ENCODE peak calls at places on chromosomes 16 and 17, in eight cellular contexts. One of them, this sample, is unnamed.

GRCh38 chr17:64128787-64129514 is 993 bp downstream of the ERN1 start:
- DNase-seq in stimulated activated CD4-positive, alpha-beta T cell treated with anti-CD3 and anti-CD28 coated beads, Interleukin-15, amount 100 ng/mL, for 1 hour: no peak
- DNase-seq in NCI-H526: peak; percentile 10
- DNase-seq in heart left ventricle: peak; percentile 43
- DNase-seq in AG04450: no peak
- DNase-seq in activated T-cell treated with anti-CD3 and anti-CD28 coated beads, Interleukin-2, amount 50 U/mL, for 4 hours: no peak
- DNase-seq in RWPE1: peak; percentile 37
- DNase-seq in lower leg skin: peak; percentile 91
- DNase-seq in this sample: no peak

GRCh38 chr16:50195276-50195675 is 42.2 kb downstream of the TENT4B start:
- DNase-seq in heart left ventricle: no peak
- DNase-seq in lower leg skin: no peak
- DNase-seq in NCI-H526: no peak
- DNase-seq in RWPE1: peak; percentile 67
- DNase-seq in AG04450: no peak
- DNase-seq in stimulated activated CD4-positive, alpha-beta T cell treated with anti-CD3 and anti-CD28 coated beads, Interleukin-15, amount 100 ng/mL, for 1 hour: no peak
- DNase-seq in activated T-cell treated with anti-CD3 and anti-CD28 coated beads, Interleukin-2, amount 50 U/mL, for 4 hours: no peak
- DNase-seq in this sample: no peak

GRCh38 chr17:11097121-11097520 is 143.9 kb upstream of the SHISA6 start:
- DNase-seq in RWPE1: no peak
- DNase-seq in AG04450: no peak
- DNase-seq in NCI-H526: no peak
- DNase-seq in stimulated activated CD4-positive, alpha-beta T cell treated with anti-CD3 and anti-CD28 coated beads, Interleukin-15, amount 100 ng/mL, for 1 hour: no peak
- DNase-seq in lower leg skin: no peak
- DNase-seq in heart left ventricle: no peak
- DNase-seq in activated T-cell treated with anti-CD3 and anti-CD28 coated beads, Interleukin-2, amount 50 U/mL, for 4 hours: no peak
- DNase-seq in this sample: no peak

GRCh38 chr16:19879241-19879792 is 5.3 kb downstream of the GPRC5B start:
- DNase-seq in AG04450: peak; percentile 11
- DNase-seq in NCI-H526: peak; percentile 61
- DNase-seq in heart left ventricle: peak; percentile 75
- DNase-seq in activated T-cell treated with anti-CD3 and anti-CD28 coated beads, Interleukin-2, amount 50 U/mL, for 4 hours: no peak
- DNase-seq in lower leg skin: no peak
- DNase-seq in stimulated activated CD4-positive, alpha-beta T cell treated with anti-CD3 and anti-CD28 coated beads, Interleukin-15, amount 100 ng/mL, for 1 hour: no peak
- DNase-seq in RWPE1: peak; percentile 26
- DNase-seq in this sample: no peak

GRCh38 chr16:73996624-73997339 is 299.8 kb upstream of the PSMD7 start:
- DNase-seq in heart left ventricle: no peak
- DNase-seq in stimulated activated CD4-positive, alpha-beta T cell treated with anti-CD3 and anti-CD28 coated beads, Interleukin-15, amount 100 ng/mL, for 1 hour: no peak
- DNase-seq in NCI-H526: no peak
- DNase-seq in RWPE1: no peak
- DNase-seq in activated T-cell treated with anti-CD3 and anti-CD28 coated beads, Interleukin-2, amount 50 U/mL, for 4 hours: no peak
- DNase-seq in AG04450: no peak
- DNase-seq in lower leg skin: no peak
- DNase-seq in this sample: no peak

GRCh38 chr16:19589771-19590302 is 34.3 kb downstream of the VPS35L start:
- DNase-seq in RWPE1: no peak
- DNase-seq in activated T-cell treated with anti-CD3 and anti-CD28 coated beads, Interleukin-2, amount 50 U/mL, for 4 hours: no peak
- DNase-seq in lower leg skin: no peak
- DNase-seq in NCI-H526: no peak
- DNase-seq in heart left ventricle: no peak
- DNase-seq in stimulated activated CD4-positive, alpha-beta T cell treated with anti-CD3 and anti-CD28 coated beads, Interleukin-15, amount 100 ng/mL, for 1 hour: no peak
- DNase-seq in AG04450: peak; percentile 71
- DNase-seq in this sample: peak; percentile 84

GRCh38 chr16:85306071-85306792 is 194.0 kb upstream of the CIBAR2 start:
- DNase-seq in activated T-cell treated with anti-CD3 and anti-CD28 coated beads, Interleukin-2, amount 50 U/mL, for 4 hours: peak; percentile 68
- DNase-seq in heart left ventricle: peak; percentile 91
- DNase-seq in AG04450: peak; percentile 32
- DNase-seq in stimulated activated CD4-positive, alpha-beta T cell treated with anti-CD3 and anti-CD28 coated beads, Interleukin-15, amount 100 ng/mL, for 1 hour: peak; percentile 62
- DNase-seq in lower leg skin: peak; percentile 97
- DNase-seq in NCI-H526: no peak
- DNase-seq in RWPE1: peak; percentile 80
- DNase-seq in this sample: peak; percentile 50

GRCh38 chr17:17683710-17684365 is 2.6 kb downstream of the RAI1 start:
- DNase-seq in stimulated activated CD4-positive, alpha-beta T cell treated with anti-CD3 and anti-CD28 coated beads, Interleukin-15, amount 100 ng/mL, for 1 hour: no peak
- DNase-seq in heart left ventricle: no peak
- DNase-seq in lower leg skin: no peak
- DNase-seq in AG04450: no peak
- DNase-seq in NCI-H526: no peak
- DNase-seq in activated T-cell treated with anti-CD3 and anti-CD28 coated beads, Interleukin-2, amount 50 U/mL, for 4 hours: no peak
- DNase-seq in RWPE1: no peak
- DNase-seq in this sample: no peak

GRCh38 chr17:29847527-29847931 is 82.5 kb downstream of the SSH2 start:
- DNase-seq in activated T-cell treated with anti-CD3 and anti-CD28 coated beads, Interleukin-2, amount 50 U/mL, for 4 hours: no peak
- DNase-seq in lower leg skin: no peak
- DNase-seq in AG04450: no peak
- DNase-seq in heart left ventricle: no peak
- DNase-seq in stimulated activated CD4-positive, alpha-beta T cell treated with anti-CD3 and anti-CD28 coated beads, Interleukin-15, amount 100 ng/mL, for 1 hour: no peak
- DNase-seq in RWPE1: no peak
- DNase-seq in NCI-H526: no peak
- DNase-seq in this sample: no peak

GRCh38 chr17:69928586-69928985 is 146.4 kb upstream of the KCNJ16 start:
- DNase-seq in activated T-cell treated with anti-CD3 and anti-CD28 coated beads, Interleukin-2, amount 50 U/mL, for 4 hours: no peak
- DNase-seq in stimulated activated CD4-positive, alpha-beta T cell treated with anti-CD3 and anti-CD28 coated beads, Interleukin-15, amount 100 ng/mL, for 1 hour: no peak
- DNase-seq in heart left ventricle: no peak
- DNase-seq in lower leg skin: no peak
- DNase-seq in AG04450: no peak
- DNase-seq in NCI-H526: no peak
- DNase-seq in RWPE1: no peak
- DNase-seq in this sample: peak; percentile 27

GRCh38 chr16:66298006-66298405 is 68.5 kb upstream of the CDH5 start:
- DNase-seq in RWPE1: no peak
- DNase-seq in AG04450: no peak
- DNase-seq in NCI-H526: no peak
- DNase-seq in heart left ventricle: no peak
- DNase-seq in lower leg skin: peak; percentile 37
- DNase-seq in stimulated activated CD4-positive, alpha-beta T cell treated with anti-CD3 and anti-CD28 coated beads, Interleukin-15, amount 100 ng/mL, for 1 hour: no peak
- DNase-seq in activated T-cell treated with anti-CD3 and anti-CD28 coated beads, Interleukin-2, amount 50 U/mL, for 4 hours: no peak
- DNase-seq in this sample: no peak

GRCh38 chr16:16907089-16907488 is 528.1 kb downstream of the NPIPA7 start:
- DNase-seq in RWPE1: no peak
- DNase-seq in stimulated activated CD4-positive, alpha-beta T cell treated with anti-CD3 and anti-CD28 coated beads, Interleukin-15, amount 100 ng/mL, for 1 hour: no peak
- DNase-seq in AG04450: no peak
- DNase-seq in NCI-H526: no peak
- DNase-seq in heart left ventricle: no peak
- DNase-seq in activated T-cell treated with anti-CD3 and anti-CD28 coated beads, Interleukin-2, amount 50 U/mL, for 4 hours: no peak
- DNase-seq in lower leg skin: no peak
- DNase-seq in this sample: no peak

GRCh38 chr17:75908201-75908600 is 3.5 kb upstream of the MRPL38 start:
- DNase-seq in AG04450: no peak
- DNase-seq in heart left ventricle: peak; percentile 88
- DNase-seq in NCI-H526: no peak
- DNase-seq in lower leg skin: no peak
- DNase-seq in stimulated activated CD4-positive, alpha-beta T cell treated with anti-CD3 and anti-CD28 coated beads, Interleukin-15, amount 100 ng/mL, for 1 hour: no peak
- DNase-seq in RWPE1: no peak
- DNase-seq in activated T-cell treated with anti-CD3 and anti-CD28 coated beads, Interleukin-2, amount 50 U/mL, for 4 hours: no peak
- DNase-seq in this sample: no peak

GRCh38 chr17:80981062-80981902 is 10.4 kb upstream of the CHMP6 start:
- DNase-seq in RWPE1: no peak
- DNase-seq in heart left ventricle: no peak
- DNase-seq in NCI-H526: no peak
- DNase-seq in lower leg skin: no peak
- DNase-seq in AG04450: no peak
- DNase-seq in stimulated activated CD4-positive, alpha-beta T cell treated with anti-CD3 and anti-CD28 coated beads, Interleukin-15, amount 100 ng/mL, for 1 hour: peak; percentile 42
- DNase-seq in activated T-cell treated with anti-CD3 and anti-CD28 coated beads, Interleukin-2, amount 50 U/mL, for 4 hours: peak; percentile 32
- DNase-seq in this sample: no peak

GRCh38 chr17:39600469-39601009 is 7.2 kb downstream of the NEUROD2 start:
- DNase-seq in AG04450: no peak
- DNase-seq in heart left ventricle: no peak
- DNase-seq in stimulated activated CD4-positive, alpha-beta T cell treated with anti-CD3 and anti-CD28 coated beads, Interleukin-15, amount 100 ng/mL, for 1 hour: no peak
- DNase-seq in RWPE1: no peak
- DNase-seq in NCI-H526: no peak
- DNase-seq in activated T-cell treated with anti-CD3 and anti-CD28 coated beads, Interleukin-2, amount 50 U/mL, for 4 hours: no peak
- DNase-seq in lower leg skin: no peak
- DNase-seq in this sample: no peak

GRCh38 chr16:12390074-12390473 is 413.5 kb downstream of the SNX29 start:
- DNase-seq in NCI-H526: no peak
- DNase-seq in activated T-cell treated with anti-CD3 and anti-CD28 coated beads, Interleukin-2, amount 50 U/mL, for 4 hours: no peak
- DNase-seq in RWPE1: no peak
- DNase-seq in lower leg skin: no peak
- DNase-seq in AG04450: peak; percentile 18
- DNase-seq in heart left ventricle: no peak
- DNase-seq in stimulated activated CD4-positive, alpha-beta T cell treated with anti-CD3 and anti-CD28 coated beads, Interleukin-15, amount 100 ng/mL, for 1 hour: no peak
- DNase-seq in this sample: no peak

GRCh38 chr17:1002771-1003555 is 6.0 kb downstream of the TIMM22 start:
- DNase-seq in heart left ventricle: peak; percentile 70
- DNase-seq in AG04450: peak; percentile 75
- DNase-seq in stimulated activated CD4-positive, alpha-beta T cell treated with anti-CD3 and anti-CD28 coated beads, Interleukin-15, amount 100 ng/mL, for 1 hour: no peak
- DNase-seq in lower leg skin: no peak
- DNase-seq in activated T-cell treated with anti-CD3 and anti-CD28 coated beads, Interleukin-2, amount 50 U/mL, for 4 hours: no peak
- DNase-seq in NCI-H526: no peak
- DNase-seq in RWPE1: no peak
- DNase-seq in this sample: no peak

GRCh38 chr17:73478768-73479424 is 165.3 kb downstream of the SDK2 start:
- DNase-seq in heart left ventricle: no peak
- DNase-seq in lower leg skin: no peak
- DNase-seq in stimulated activated CD4-positive, alpha-beta T cell treated with anti-CD3 and anti-CD28 coated beads, Interleukin-15, amount 100 ng/mL, for 1 hour: no peak
- DNase-seq in AG04450: no peak
- DNase-seq in RWPE1: no peak
- DNase-seq in activated T-cell treated with anti-CD3 and anti-CD28 coated beads, Interleukin-2, amount 50 U/mL, for 4 hours: no peak
- DNase-seq in NCI-H526: no peak
- DNase-seq in this sample: no peak

GRCh38 chr17:75812096-75813001 is 27.7 kb downstream of the UNK start:
- DNase-seq in stimulated activated CD4-positive, alpha-beta T cell treated with anti-CD3 and anti-CD28 coated beads, Interleukin-15, amount 100 ng/mL, for 1 hour: no peak
- DNase-seq in RWPE1: no peak
- DNase-seq in lower leg skin: no peak
- DNase-seq in AG04450: no peak
- DNase-seq in NCI-H526: no peak
- DNase-seq in activated T-cell treated with anti-CD3 and anti-CD28 coated beads, Interleukin-2, amount 50 U/mL, for 4 hours: no peak
- DNase-seq in heart left ventricle: no peak
- DNase-seq in this sample: no peak

GRCh38 chr17:36665417-36665816 is 64.0 kb downstream of the MRM1 start:
- DNase-seq in NCI-H526: no peak
- DNase-seq in lower leg skin: no peak
- DNase-seq in heart left ventricle: no peak
- DNase-seq in AG04450: no peak
- DNase-seq in RWPE1: peak; percentile 65
- DNase-seq in stimulated activated CD4-positive, alpha-beta T cell treated with anti-CD3 and anti-CD28 coated beads, Interleukin-15, amount 100 ng/mL, for 1 hour: no peak
- DNase-seq in activated T-cell treated with anti-CD3 and anti-CD28 coated beads, Interleukin-2, amount 50 U/mL, for 4 hours: no peak
- DNase-seq in this sample: no peak

GRCh38 chr16:17301593-17302135 is 169.1 kb downstream of the XYLT1 start:
- DNase-seq in activated T-cell treated with anti-CD3 and anti-CD28 coated beads, Interleukin-2, amount 50 U/mL, for 4 hours: no peak
- DNase-seq in heart left ventricle: no peak
- DNase-seq in RWPE1: no peak
- DNase-seq in stimulated activated CD4-positive, alpha-beta T cell treated with anti-CD3 and anti-CD28 coated beads, Interleukin-15, amount 100 ng/mL, for 1 hour: no peak
- DNase-seq in lower leg skin: no peak
- DNase-seq in AG04450: no peak
- DNase-seq in NCI-H526: no peak
- DNase-seq in this sample: no peak

GRCh38 chr16:55559933-55560516 is 6.5 kb upstream of the CAPNS2 start:
- DNase-seq in NCI-H526: no peak
- DNase-seq in RWPE1: no peak
- DNase-seq in stimulated activated CD4-positive, alpha-beta T cell treated with anti-CD3 and anti-CD28 coated beads, Interleukin-15, amount 100 ng/mL, for 1 hour: no peak
- DNase-seq in activated T-cell treated with anti-CD3 and anti-CD28 coated beads, Interleukin-2, amount 50 U/mL, for 4 hours: no peak
- DNase-seq in heart left ventricle: no peak
- DNase-seq in lower leg skin: no peak
- DNase-seq in AG04450: no peak
- DNase-seq in this sample: no peak

GRCh38 chr17:65176646-65177409 is 39.7 kb downstream of the RGS9 start:
- DNase-seq in heart left ventricle: no peak
- DNase-seq in stimulated activated CD4-positive, alpha-beta T cell treated with anti-CD3 and anti-CD28 coated beads, Interleukin-15, amount 100 ng/mL, for 1 hour: no peak
- DNase-seq in RWPE1: no peak
- DNase-seq in AG04450: no peak
- DNase-seq in activated T-cell treated with anti-CD3 and anti-CD28 coated beads, Interleukin-2, amount 50 U/mL, for 4 hours: no peak
- DNase-seq in lower leg skin: no peak
- DNase-seq in NCI-H526: no peak
- DNase-seq in this sample: no peak

GRCh38 chr16:67163164-67163902 is 1.2 kb upstream of the HSF4 start:
- DNase-seq in AG04450: no peak
- DNase-seq in activated T-cell treated with anti-CD3 and anti-CD28 coated beads, Interleukin-2, amount 50 U/mL, for 4 hours: no peak
- DNase-seq in RWPE1: no peak
- DNase-seq in NCI-H526: peak; percentile 65
- DNase-seq in heart left ventricle: peak; percentile 78
- DNase-seq in lower leg skin: peak; percentile 90
- DNase-seq in stimulated activated CD4-positive, alpha-beta T cell treated with anti-CD3 and anti-CD28 coated beads, Interleukin-15, amount 100 ng/mL, for 1 hour: no peak
- DNase-seq in this sample: no peak

GRCh38 chr17:77492446-77493237 is 351.9 kb downstream of the SEC14L1 start:
- DNase-seq in AG04450: no peak
- DNase-seq in heart left ventricle: peak; percentile 25
- DNase-seq in lower leg skin: peak; percentile 82
- DNase-seq in activated T-cell treated with anti-CD3 and anti-CD28 coated beads, Interleukin-2, amount 50 U/mL, for 4 hours: no peak
- DNase-seq in NCI-H526: no peak
- DNase-seq in RWPE1: no peak
- DNase-seq in stimulated activated CD4-positive, alpha-beta T cell treated with anti-CD3 and anti-CD28 coated beads, Interleukin-15, amount 100 ng/mL, for 1 hour: no peak
- DNase-seq in this sample: no peak

GRCh38 chr16:1066584-1067172 is 5.9 kb upstream of the SSTR5 start:
- DNase-seq in heart left ventricle: no peak
- DNase-seq in AG04450: no peak
- DNase-seq in activated T-cell treated with anti-CD3 and anti-CD28 coated beads, Interleukin-2, amount 50 U/mL, for 4 hours: no peak
- DNase-seq in NCI-H526: no peak
- DNase-seq in lower leg skin: no peak
- DNase-seq in RWPE1: no peak
- DNase-seq in stimulated activated CD4-positive, alpha-beta T cell treated with anti-CD3 and anti-CD28 coated beads, Interleukin-15, amount 100 ng/mL, for 1 hour: no peak
- DNase-seq in this sample: no peak

GRCh38 chr16:89722392-89723278 is 1.3 kb downstream of the ZNF276 start:
- DNase-seq in lower leg skin: peak; percentile 95
- DNase-seq in RWPE1: peak; percentile 55
- DNase-seq in NCI-H526: no peak
- DNase-seq in stimulated activated CD4-positive, alpha-beta T cell treated with anti-CD3 and anti-CD28 coated beads, Interleukin-15, amount 100 ng/mL, for 1 hour: peak; percentile 34
- DNase-seq in AG04450: no peak
- DNase-seq in activated T-cell treated with anti-CD3 and anti-CD28 coated beads, Interleukin-2, amount 50 U/mL, for 4 hours: peak; percentile 43
- DNase-seq in heart left ventricle: peak; percentile 78
- DNase-seq in this sample: no peak

GRCh38 chr16:64542152-64542551 is 579.7 kb downstream of the CDH11 start:
- DNase-seq in heart left ventricle: no peak
- DNase-seq in lower leg skin: no peak
- DNase-seq in AG04450: no peak
- DNase-seq in stimulated activated CD4-positive, alpha-beta T cell treated with anti-CD3 and anti-CD28 coated beads, Interleukin-15, amount 100 ng/mL, for 1 hour: no peak
- DNase-seq in NCI-H526: no peak
- DNase-seq in activated T-cell treated with anti-CD3 and anti-CD28 coated beads, Interleukin-2, amount 50 U/mL, for 4 hours: no peak
- DNase-seq in RWPE1: no peak
- DNase-seq in this sample: no peak

GRCh38 chr17:77831497-77832179 is 126.9 kb upstream of the TNRC6C start:
- DNase-seq in activated T-cell treated with anti-CD3 and anti-CD28 coated beads, Interleukin-2, amount 50 U/mL, for 4 hours: no peak
- DNase-seq in AG04450: peak; percentile 20
- DNase-seq in lower leg skin: no peak
- DNase-seq in RWPE1: no peak
- DNase-seq in stimulated activated CD4-positive, alpha-beta T cell treated with anti-CD3 and anti-CD28 coated beads, Interleukin-15, amount 100 ng/mL, for 1 hour: no peak
- DNase-seq in heart left ventricle: no peak
- DNase-seq in NCI-H526: no peak
- DNase-seq in this sample: no peak

GRCh38 chr16:49859139-49859947 is 3.4 kb upstream of the ZNF423 start:
- DNase-seq in stimulated activated CD4-positive, alpha-beta T cell treated with anti-CD3 and anti-CD28 coated beads, Interleukin-15, amount 100 ng/mL, for 1 hour: no peak
- DNase-seq in lower leg skin: peak; percentile 92
- DNase-seq in AG04450: no peak
- DNase-seq in RWPE1: no peak
- DNase-seq in activated T-cell treated with anti-CD3 and anti-CD28 coated beads, Interleukin-2, amount 50 U/mL, for 4 hours: no peak
- DNase-seq in NCI-H526: no peak
- DNase-seq in heart left ventricle: peak; percentile 85
- DNase-seq in this sample: no peak

GRCh38 chr17:65763786-65764185 is 202.3 kb upstream of the AXIN2 start:
- DNase-seq in heart left ventricle: no peak
- DNase-seq in AG04450: no peak
- DNase-seq in lower leg skin: no peak
- DNase-seq in activated T-cell treated with anti-CD3 and anti-CD28 coated beads, Interleukin-2, amount 50 U/mL, for 4 hours: no peak
- DNase-seq in stimulated activated CD4-positive, alpha-beta T cell treated with anti-CD3 and anti-CD28 coated beads, Interleukin-15, amount 100 ng/mL, for 1 hour: no peak
- DNase-seq in NCI-H526: no peak
- DNase-seq in RWPE1: no peak
- DNase-seq in this sample: no peak

GRCh38 chr16:68496689-68497088 is 42.4 kb upstream of the ZFP90 start:
- DNase-seq in AG04450: no peak
- DNase-seq in activated T-cell treated with anti-CD3 and anti-CD28 coated beads, Interleukin-2, amount 50 U/mL, for 4 hours: no peak
- DNase-seq in RWPE1: no peak
- DNase-seq in NCI-H526: no peak
- DNase-seq in heart left ventricle: no peak
- DNase-seq in lower leg skin: no peak
- DNase-seq in stimulated activated CD4-positive, alpha-beta T cell treated with anti-CD3 and anti-CD28 coated beads, Interleukin-15, amount 100 ng/mL, for 1 hour: no peak
- DNase-seq in this sample: no peak

GRCh38 chr17:75769536-75769935 is 4.5 kb upstream of the GALK1 start:
- DNase-seq in RWPE1: no peak
- DNase-seq in activated T-cell treated with anti-CD3 and anti-CD28 coated beads, Interleukin-2, amount 50 U/mL, for 4 hours: no peak
- DNase-seq in NCI-H526: no peak
- DNase-seq in AG04450: no peak
- DNase-seq in stimulated activated CD4-positive, alpha-beta T cell treated with anti-CD3 and anti-CD28 coated beads, Interleukin-15, amount 100 ng/mL, for 1 hour: no peak
- DNase-seq in heart left ventricle: no peak
- DNase-seq in lower leg skin: peak; percentile 74
- DNase-seq in this sample: no peak